ENCODE peak calls at places on chromosome 10, in seven cellular contexts. L is HepG2, X is heart right ventricle, N is pancreas, Z is lower lobe of right lung, W is heart left ventricle, P is right lobe of liver. T is an unnamed sample. For H3K4me1, the result is how much of the 10 kb centered on the place peaks cover.

GRCh38 chr10:112375721-112376577 is 2.0 kb downstream of the ACSL5 start:
- DNase-seq in W (peak), Z (peak), X (peak), P (peak), L (peak), N (no peak), T (peak)

GRCh38 chr10:133022784-133023115 is 65.0 kb upstream of the ADGRA1 start:
- DNase-seq in W (peak), N (no peak), X (peak), L (no peak), Z (no peak), P (no peak), T (no peak)

GRCh38 chr10:24718031-24718855 is 5.4 kb downstream of the ARHGAP21 start:
- DNase-seq in W (no peak), P (no peak), L (peak), N (no peak), Z (no peak), X (no peak), T (no peak)

GRCh38 chr10:75399461-75400162 is 2.0 kb downstream of the ZNF503 start:
- DNase-seq in X (peak), Z (peak), P (peak), W (peak), N (peak), L (peak), T (peak)

GRCh38 chr10:79445217-79445707 is at the start of gene ZCCHC24:
- DNase-seq in L (no peak), N (peak), Z (peak), P (no peak), X (no peak), W (no peak), T (peak)

GRCh38 chr10:100167521-100168312 is 18.1 kb downstream of the ERLIN1 start:
- DNase-seq in W (no peak), X (no peak), L (no peak), Z (no peak), N (no peak), P (no peak), T (no peak)

GRCh38 chr10:843703-844102 is 87.8 kb downstream of the LARP4B start:
- DNase-seq in W (no peak), N (no peak), Z (no peak), P (no peak), L (no peak), X (no peak), T (no peak)

GRCh38 chr10:24806262-24806661 is 82.6 kb upstream of the ARHGAP21 start:
- DNase-seq in X (no peak), N (no peak), W (no peak), P (no peak), Z (no peak), L (no peak), T (no peak)

GRCh38 chr10:117503170-117503885 is 39.2 kb upstream of the EMX2 start:
- DNase-seq in L (no peak), P (no peak), W (no peak), N (no peak), X (no peak), Z (no peak), T (no peak)

GRCh38 chr10:5629789-5630436 is 36.5 kb downstream of the ASB13 start:
- DNase-seq in N (peak), P (peak), L (peak), W (peak), X (peak), Z (peak), T (peak)

GRCh38 chr10:52740913-52741675 is 31.5 kb downstream of the MBL2 start:
- DNase-seq in W (no peak), X (no peak), P (peak), Z (no peak), N (peak), L (peak), T (peak)

GRCh38 chr10:124629410-124629809 is 114.8 kb downstream of the FAM53B start:
- DNase-seq in X (peak), W (no peak), P (no peak), N (no peak), Z (no peak), L (no peak), T (no peak)

GRCh38 chr10:110273474-110273873 is 31.2 kb downstream of the SMNDC1 start:
- DNase-seq in Z (peak), X (peak), N (no peak), L (peak), P (peak), W (peak), T (peak)

GRCh38 chr10:43970747-43971146 is 322.1 kb upstream of the ZNF32 start:
- DNase-seq in N (no peak), X (no peak), L (no peak), P (no peak), W (no peak), Z (no peak), T (no peak)

GRCh38 chr10:95435548-95436279 is 125.5 kb downstream of the SORBS1 start:
- DNase-seq in P (peak), W (no peak), N (no peak), X (no peak), L (no peak), Z (no peak), T (no peak)

GRCh38 chr10:60960913-60961312 is 16.9 kb upstream of the RHOBTB1 start:
- DNase-seq in Z (no peak), P (no peak), L (no peak), X (no peak), N (no peak), W (no peak), T (no peak)

GRCh38 chr10:124285587-124286527 is 132.9 kb downstream of the OAT start:
- DNase-seq in N (peak), P (no peak), X (no peak), L (no peak), W (no peak), Z (no peak), T (peak)

GRCh38 chr10:103921750-103922195 is 3.8 kb upstream of the STN1 start:
- DNase-seq in N (no peak), X (no peak), L (peak), P (no peak), Z (no peak), W (no peak), T (peak)

GRCh38 chr10:32713560-32713959 is 244.5 kb downstream of the ITGB1 start:
- DNase-seq in W (no peak), L (peak), N (no peak), Z (no peak), P (no peak), X (no peak), T (no peak)

GRCh38 chr10:109852004-109852717 is 71.2 kb downstream of the XPNPEP1 start:
- DNase-seq in W (peak), P (peak), Z (peak), L (peak), N (peak), X (peak), T (peak)

GRCh38 chr10:34557173-34557572 is 257.9 kb downstream of the PARD3 start:
- DNase-seq in P (no peak), W (no peak), N (no peak), Z (no peak), L (no peak), X (no peak), T (no peak)

GRCh38 chr10:77023396-77023795 is 614.2 kb downstream of the KCNMA1 start:
- DNase-seq in L (no peak), P (no peak), W (no peak), N (no peak), Z (no peak), X (no peak), T (no peak)

GRCh38 chr10:121942749-121943148 is 14.9 kb upstream of the ATE1 start:
- DNase-seq in P (no peak), X (peak), Z (no peak), L (no peak), N (no peak), W (peak), T (no peak)

GRCh38 chr10:132859084-132859855 is 73.3 kb upstream of the NKX6-2 start:
- DNase-seq in L (no peak), P (peak), Z (peak), W (peak), X (no peak), N (peak), T (no peak)

GRCh38 chr10:110057461-110057860 is 49.7 kb downstream of the ADD3 start:
- DNase-seq in N (no peak), W (no peak), X (no peak), Z (no peak), L (no peak), P (no peak), T (no peak)

GRCh38 chr10:84499846-84500245 is 171.5 kb downstream of the CCSER2 start:
- DNase-seq in Z (no peak), L (no peak), X (no peak), W (no peak), N (no peak), P (no peak), T (no peak)

GRCh38 chr10:84541289-84541637 is 212.9 kb downstream of the CCSER2 start:
- DNase-seq in N (no peak), L (peak), W (no peak), Z (no peak), X (no peak), P (no peak), T (no peak)

GRCh38 chr10:109902992-109903947 is 20.0 kb downstream of the XPNPEP1 start:
- DNase-seq in Z (no peak), P (no peak), N (no peak), X (no peak), L (no peak), W (no peak), T (no peak)

GRCh38 chr10:74114041-74114448 is 36.6 kb downstream of the AP3M1 start:
- DNase-seq in X (no peak), W (no peak), Z (no peak), P (no peak), L (no peak), N (no peak), T (no peak)

GRCh38 chr10:11604742-11605650 is 6.5 kb downstream of the USP6NL start:
- DNase-seq in X (no peak), L (no peak), W (no peak), P (no peak), N (no peak), Z (no peak), T (no peak)
- H3K4me3 ChIP-seq in X (no peak), L (no peak), W (no peak), P (no peak), N (no peak), Z (no peak), T (no peak)

GRCh38 chr10:71435571-71436267 is 39.0 kb downstream of the CDH23 start:
- DNase-seq in L (no peak), X (peak), W (peak), N (peak), P (peak), Z (no peak), T (no peak)
- H3K27ac ChIP-seq in L (no peak), X (peak), W (peak), N (no peak), P (no peak), Z (no peak), T (no peak)

DNA sequence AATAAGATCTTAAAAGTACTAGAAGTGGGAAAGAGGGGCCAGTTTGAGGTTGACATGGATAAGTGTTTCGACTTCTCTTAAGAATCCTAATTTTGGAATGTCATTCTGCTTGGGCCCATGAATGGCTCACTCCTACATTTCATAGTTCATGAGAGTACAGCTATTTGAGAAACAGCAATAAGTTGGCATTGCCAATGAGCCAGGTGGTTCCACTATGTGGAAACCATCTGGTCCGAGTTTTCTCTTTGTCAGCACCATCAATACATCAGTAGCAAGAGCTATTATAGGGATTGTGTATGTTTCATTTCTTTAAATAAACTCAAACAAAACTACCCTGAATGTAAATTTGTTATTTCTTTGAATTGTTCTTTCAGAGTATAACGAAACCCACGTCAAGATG is 78.1 kb upstream of the NEBL start:
- DNase-seq in L (no peak), X (no peak), P (no peak), Z (no peak), N (no peak), W (no peak), T (no peak)
- H3K4me1 ChIP-seq in L (under half), X (under half), P (under half), Z (under half), N (under half), W (under half), T (under half)

DNA sequence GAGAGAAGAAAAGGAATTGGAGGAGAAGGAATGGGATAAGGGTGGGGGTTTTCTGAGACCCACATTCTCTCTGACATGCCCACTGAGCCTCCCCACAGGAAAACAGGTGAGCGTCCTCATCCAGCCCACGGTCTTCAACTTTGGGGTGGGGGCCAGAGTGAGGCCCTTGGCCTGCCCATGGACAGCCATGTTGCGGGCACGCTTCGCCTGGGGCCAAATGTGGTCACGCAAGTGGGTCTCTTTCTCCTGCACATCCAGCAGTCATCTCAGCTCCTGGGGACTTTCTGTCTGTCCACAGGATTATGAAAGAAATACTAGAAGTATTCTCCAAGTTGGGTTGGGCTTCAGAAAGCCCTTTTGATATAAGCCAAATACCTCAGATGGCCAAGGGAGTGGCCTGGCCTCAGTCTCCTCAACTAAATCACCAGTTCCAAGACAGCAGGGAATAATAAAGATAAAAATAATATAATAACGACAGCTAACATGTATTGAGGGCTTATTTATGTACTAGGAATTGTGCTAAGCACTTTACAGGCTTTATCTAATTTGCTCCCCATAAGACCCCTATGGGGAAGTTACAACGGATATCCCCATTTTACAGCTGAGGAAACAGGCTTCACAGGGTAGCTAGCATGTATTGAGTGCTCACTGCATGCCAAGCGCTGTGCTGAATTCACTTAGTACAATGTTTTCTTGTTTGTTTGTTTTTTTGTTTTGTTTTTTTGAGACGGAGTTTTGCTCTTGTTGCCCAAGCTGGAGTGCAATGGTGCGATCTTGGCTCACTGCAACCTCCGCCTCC is 57.2 kb upstream of the LBX1 start:
- DNase-seq in X (no peak), Z (no peak), L (no peak), W (no peak), N (no peak), P (no peak), T (no peak)
- H3K4me3 ChIP-seq in X (no peak), Z (no peak), L (no peak), W (no peak), N (no peak), P (no peak), T (no peak)

T was measured in stomach.